ENCODE peak calls at places on chromosomes 3 and 15, in nine cellular contexts. N is COR-L47; J is T follicular helper cell; V is left lung; B is cardiac fibroblast; I is NCI-H1092; H is activated T-helper 2 cell treated with anti-CD3 and anti-CD28 coated beads, Interferon-gamma antibody, Interleukin-2, Interleukin-4, amounts not matched to agents 10 μg/mL and 5 μg/mL and 100 μg/mL, durations not matched to agents 14 hours and 24 hours and 36 hours; L is fibroblast of pulmonary artery; C is BJ. P is an unnamed sample.
A peak's percentile ranks its signal among the peaks of the same experiment; 100 is the strongest.

GRCh38 chr15:59295742-59296090 is 77.0 kb downstream of the MYO1E start:
- DNase-seq in N (no peak), J (no peak), V (no peak), B (no peak), I (no peak), H (no peak), L (no peak), C (no peak), P (no peak)

GRCh38 chr3:97687734-97688133 is 76.8 kb upstream of the ARL6 start:
- DNase-seq in N (no peak), J (no peak), V (no peak), B (no peak), I (no peak), H (no peak), L (no peak), C (no peak), P (no peak)

GRCh38 chr3:187982149-187982548 is 171.8 kb upstream of the LPP start:
- DNase-seq in N (no peak), J (no peak), V (no peak), B (no peak), I (no peak), H (no peak), L (no peak), C (no peak), P (no peak)

GRCh38 chr3:8635625-8636024 is 9.0 kb downstream of the SSUH2 start:
- DNase-seq in N (no peak), J (no peak), V (no peak), B (no peak), I (no peak), H (no peak), L (no peak), C (no peak), P (no peak)

GRCh38 chr3:97871206-97871605 is 49.4 kb downstream of the CRYBG3 start:
- DNase-seq in N (no peak), J (no peak), V (no peak), B (peak; percentile 17), I (no peak), H (no peak), L (peak; percentile 11), C (no peak), P (no peak)

GRCh38 chr3:139674585-139675260 is 3.0 kb downstream of the NMNAT3 start:
- DNase-seq in N (no peak), J (no peak), V (no peak), B (no peak), I (no peak), H (no peak), L (no peak), C (no peak), P (no peak)

GRCh38 chr15:34651962-34652725 is 68.7 kb upstream of the GOLGA8B start:
- DNase-seq in N (no peak), J (no peak), V (no peak), B (no peak), I (no peak), H (no peak), L (no peak), C (no peak), P (no peak)

GRCh38 chr3:150268426-150269321 is 139.4 kb upstream of the TSC22D2 start:
- DNase-seq in N (no peak), J (no peak), V (no peak), B (no peak), I (no peak), H (no peak), L (peak; percentile 18), C (no peak), P (no peak)

GRCh38 chr15:69557340-69558137 is 104.9 kb downstream of the RPLP1 start:
- DNase-seq in N (peak; percentile 60), J (no peak), V (peak; percentile 50), B (peak; percentile 94), I (no peak), H (no peak), L (peak; percentile 93), C (peak; percentile 92), P (peak; percentile 68)

GRCh38 chr15:84669726-84670125 is 11.7 kb upstream of the NMB start:
- DNase-seq in N (no peak), J (no peak), V (no peak), B (no peak), I (no peak), H (no peak), L (no peak), C (no peak), P (no peak)

GRCh38 chr3:139718415-139718814 is 40.6 kb upstream of the NMNAT3 start:
- DNase-seq in N (peak; percentile 42), J (no peak), V (no peak), B (peak; percentile 53), I (no peak), H (no peak), L (peak; percentile 15), C (no peak), P (peak; percentile 62)

GRCh38 chr15:29835301-29835700 is 13.0 kb upstream of the TJP1 start:
- DNase-seq in N (no peak), J (no peak), V (no peak), B (peak; percentile 81), I (no peak), H (no peak), L (peak; percentile 73), C (no peak), P (no peak)

GRCh38 chr15:51104512-51104911 is 9.8 kb upstream of the TNFAIP8L3 start:
- DNase-seq in N (no peak), J (no peak), V (no peak), B (peak; percentile 87), I (no peak), H (no peak), L (peak; percentile 82), C (no peak), P (peak; percentile 47)

GRCh38 chr3:114660124-114660523 is 366.3 kb downstream of the TIGIT start:
- DNase-seq in N (no peak), J (no peak), V (peak; percentile 34), B (peak; percentile 80), I (no peak), H (no peak), L (peak; percentile 71), C (peak; percentile 41), P (peak; percentile 11)

GRCh38 chr3:105676621-105677300 is 192.1 kb downstream of the CBLB start:
- DNase-seq in N (no peak), J (no peak), V (no peak), B (no peak), I (no peak), H (no peak), L (no peak), C (no peak), P (no peak)

GRCh38 chr3:7999363-7999762 is 502.3 kb upstream of the LMCD1 start:
- DNase-seq in N (peak; percentile 44), J (no peak), V (no peak), B (no peak), I (no peak), H (no peak), L (no peak), C (no peak), P (no peak)

GRCh38 chr15:66927326-66928077 is 137.9 kb upstream of the SMAD3 start:
- DNase-seq in N (no peak), J (no peak), V (no peak), B (peak; percentile 89), I (no peak), H (no peak), L (peak; percentile 81), C (no peak), P (no peak)

GRCh38 chr3:46406440-46406785 is 453 bp downstream of the CCR5AS start:
- DNase-seq in N (no peak), J (no peak), V (peak; percentile 68), B (no peak), I (no peak), H (no peak), L (no peak), C (no peak), P (no peak)

GRCh38 chr15:94414921-94415320 is 183.6 kb downstream of the MCTP2 start:
- DNase-seq in N (no peak), J (no peak), V (no peak), B (no peak), I (no peak), H (no peak), L (no peak), C (no peak), P (no peak)

GRCh38 chr3:129077222-129077621 is 16.6 kb downstream of the GP9 start:
- DNase-seq in N (no peak), J (no peak), V (no peak), B (no peak), I (no peak), H (no peak), L (peak; percentile 13), C (no peak), P (peak; percentile 79)

GRCh38 chr3:187396661-187397060 is 28.5 kb downstream of the RTP4 start:
- DNase-seq in N (no peak), J (no peak), V (no peak), B (no peak), I (no peak), H (no peak), L (no peak), C (no peak), P (no peak)

GRCh38 chr3:127822166-127822835 is at the start of gene MGLL:
- DNase-seq in N (peak; percentile 22), J (no peak), V (no peak), B (peak; percentile 45), I (no peak), H (no peak), L (peak; percentile 32), C (no peak), P (peak; percentile 67)

GRCh38 chr3:42662813-42663535 is 9.5 kb downstream of the ZBTB47 start:
- DNase-seq in N (no peak), J (no peak), V (no peak), B (no peak), I (no peak), H (no peak), L (no peak), C (no peak), P (no peak)

GRCh38 chr3:66998899-66999235 is 760 bp downstream of the KBTBD8 start:
- DNase-seq in N (no peak), J (no peak), V (no peak), B (peak; percentile 32), I (no peak), H (no peak), L (peak; percentile 39), C (no peak), P (no peak)

GRCh38 chr3:9041626-9042025 is 78.4 kb upstream of the RAD18 start:
- DNase-seq in N (no peak), J (no peak), V (no peak), B (no peak), I (no peak), H (no peak), L (no peak), C (no peak), P (no peak)

GRCh38 chr3:186138272-186138981 is 29.5 kb upstream of the ETV5 start:
- DNase-seq in N (no peak), J (no peak), V (no peak), B (no peak), I (no peak), H (no peak), L (no peak), C (no peak), P (no peak)

GRCh38 chr3:54034971-54035370 is 87.4 kb upstream of the CACNA2D3 start:
- DNase-seq in N (no peak), J (no peak), V (no peak), B (no peak), I (no peak), H (no peak), L (peak; percentile 42), C (no peak), P (no peak)

GRCh38 chr3:142470826-142471225 is 23.0 kb upstream of the XRN1 start:
- DNase-seq in N (no peak), J (no peak), V (no peak), B (no peak), I (no peak), H (no peak), L (no peak), C (no peak), P (no peak)

GRCh38 chr3:138423316-138423715 is 11.1 kb upstream of the ESYT3 start:
- DNase-seq in N (no peak), J (no peak), V (no peak), B (no peak), I (no peak), H (no peak), L (no peak), C (no peak), P (no peak)

GRCh38 chr3:3137526-3137925 is 10.8 kb downstream of the TRNT1 start:
- DNase-seq in N (no peak), J (no peak), V (no peak), B (no peak), I (no peak), H (no peak), L (no peak), C (no peak), P (no peak)

GRCh38 chr3:43289401-43289800 is 3.1 kb downstream of the SNRK start:
- DNase-seq in N (no peak), J (no peak), V (no peak), B (no peak), I (no peak), H (no peak), L (no peak), C (no peak), P (no peak)

P was measured in hepatic stellate cell.